ENCODE peak calls at places on chromosomes 11 and 22, in five cellular contexts. One of them, this sample, is unnamed.

GRCh38 chr11:86790073-86790727 is 10.1 kb upstream of the PRSS23 start:
- DNase-seq in MM.1S: no peak
- DNase-seq in neural progenitor cell: no peak
- DNase-seq in uterus: no peak
- DNase-seq in small intestine: no peak
- DNase-seq in this sample: no peak

GRCh38 chr11:118151421-118151820 is 1.2 kb downstream of the SCN4B start:
- DNase-seq in small intestine: no peak
- DNase-seq in neural progenitor cell: no peak
- DNase-seq in MM.1S: no peak
- DNase-seq in uterus: no peak
- DNase-seq in this sample: no peak

GRCh38 chr11:18727499-18728236 is 1.7 kb upstream of the IGSF22 start:
- DNase-seq in MM.1S: peak; percentile 28
- DNase-seq in small intestine: peak; percentile 34
- DNase-seq in neural progenitor cell: peak; percentile 71
- DNase-seq in uterus: no peak
- DNase-seq in this sample: peak; percentile 56

GRCh38 chr11:66607126-66607834 is 9.2 kb upstream of the RBM14 start:
- DNase-seq in uterus: peak; percentile 67
- DNase-seq in small intestine: peak; percentile 91
- DNase-seq in MM.1S: no peak
- DNase-seq in neural progenitor cell: no peak
- DNase-seq in this sample: no peak

GRCh38 chr11:100748153-100748552 is 61.1 kb downstream of the ARHGAP42 start:
- DNase-seq in uterus: no peak
- DNase-seq in small intestine: no peak
- DNase-seq in neural progenitor cell: no peak
- DNase-seq in MM.1S: no peak
- DNase-seq in this sample: no peak

GRCh38 chr11:19892387-19892786 is 179.8 kb downstream of the NAV2 start:
- DNase-seq in small intestine: no peak
- DNase-seq in uterus: no peak
- DNase-seq in MM.1S: no peak
- DNase-seq in neural progenitor cell: no peak
- DNase-seq in this sample: no peak

GRCh38 chr11:9210224-9210921 is 54.8 kb downstream of the DENND5A start:
- DNase-seq in neural progenitor cell: no peak
- DNase-seq in MM.1S: no peak
- DNase-seq in small intestine: no peak
- DNase-seq in uterus: no peak
- DNase-seq in this sample: no peak

GRCh38 chr22:45460288-45461109 is 42.2 kb upstream of the FBLN1 start:
- DNase-seq in uterus: peak; percentile 79
- DNase-seq in neural progenitor cell: no peak
- DNase-seq in MM.1S: no peak
- DNase-seq in small intestine: no peak
- DNase-seq in this sample: no peak

GRCh38 chr11:116690623-116691022 is 82.2 kb downstream of the BUD13 start:
- DNase-seq in small intestine: no peak
- DNase-seq in neural progenitor cell: no peak
- DNase-seq in MM.1S: no peak
- DNase-seq in uterus: no peak
- DNase-seq in this sample: no peak

GRCh38 chr22:35601743-35602633 is 15.1 kb downstream of the MB start:
- DNase-seq in MM.1S: no peak
- DNase-seq in uterus: no peak
- DNase-seq in small intestine: no peak
- DNase-seq in neural progenitor cell: no peak
- DNase-seq in this sample: no peak

GRCh38 chr11:94305146-94305545 is 766 bp downstream of the IZUMO1R start:
- DNase-seq in small intestine: no peak
- DNase-seq in MM.1S: no peak
- DNase-seq in uterus: peak; percentile 54
- DNase-seq in neural progenitor cell: no peak
- DNase-seq in this sample: no peak

GRCh38 chr11:14793546-14793945 is 98.5 kb downstream of the CYP2R1 start:
- DNase-seq in uterus: no peak
- DNase-seq in MM.1S: no peak
- DNase-seq in neural progenitor cell: no peak
- DNase-seq in small intestine: peak; percentile 3
- DNase-seq in this sample: no peak

GRCh38 chr22:48104102-48104738 is 1341.8 kb downstream of the TBC1D22A start:
- DNase-seq in MM.1S: no peak
- DNase-seq in neural progenitor cell: no peak
- DNase-seq in small intestine: no peak
- DNase-seq in uterus: no peak
- DNase-seq in this sample: no peak

GRCh38 chr22:37300551-37301017 is 18.3 kb downstream of the CYTH4 start:
- DNase-seq in uterus: no peak
- DNase-seq in small intestine: no peak
- DNase-seq in MM.1S: no peak
- DNase-seq in neural progenitor cell: no peak
- DNase-seq in this sample: no peak

GRCh38 chr11:58867556-58867955 is 23.1 kb upstream of the GLYATL2 start:
- DNase-seq in neural progenitor cell: no peak
- DNase-seq in uterus: no peak
- DNase-seq in small intestine: no peak
- DNase-seq in MM.1S: no peak
- DNase-seq in this sample: no peak

GRCh38 chr11:12272821-12273617 is 104.4 kb upstream of the PARVA start:
- DNase-seq in MM.1S: no peak
- DNase-seq in small intestine: no peak
- DNase-seq in neural progenitor cell: no peak
- DNase-seq in uterus: no peak
- DNase-seq in this sample: no peak

GRCh38 chr11:3080104-3080503 is 22.9 kb upstream of the CARS1 start:
- DNase-seq in small intestine: no peak
- DNase-seq in neural progenitor cell: no peak
- DNase-seq in uterus: no peak
- DNase-seq in MM.1S: no peak
- DNase-seq in this sample: no peak

GRCh38 chr22:36355362-36355761 is 32.4 kb downstream of the MYH9 start:
- DNase-seq in neural progenitor cell: no peak
- DNase-seq in uterus: no peak
- DNase-seq in small intestine: no peak
- DNase-seq in MM.1S: peak; percentile 45
- DNase-seq in this sample: no peak

GRCh38 chr22:24302591-24302990 is 32.0 kb downstream of the SPECC1L start:
- DNase-seq in small intestine: peak; percentile 13
- DNase-seq in uterus: no peak
- DNase-seq in neural progenitor cell: no peak
- DNase-seq in MM.1S: no peak
- DNase-seq in this sample: no peak

GRCh38 chr22:20428496-20429253 is 8.9 kb downstream of the SCARF2 start:
- DNase-seq in neural progenitor cell: no peak
- DNase-seq in MM.1S: no peak
- DNase-seq in uterus: no peak
- DNase-seq in small intestine: no peak
- DNase-seq in this sample: no peak

GRCh38 chr11:33622231-33622630 is 78.4 kb downstream of the C11orf91 start:
- DNase-seq in neural progenitor cell: no peak
- DNase-seq in uterus: no peak
- DNase-seq in small intestine: no peak
- DNase-seq in MM.1S: peak; percentile 39
- DNase-seq in this sample: no peak

GRCh38 chr22:36863281-36863680 is 2.5 kb downstream of the NCF4 start:
- DNase-seq in uterus: no peak
- DNase-seq in neural progenitor cell: no peak
- DNase-seq in small intestine: no peak
- DNase-seq in MM.1S: no peak
- DNase-seq in this sample: no peak

GRCh38 chr11:10021563-10021962 is 272.5 kb downstream of the SBF2 start:
- DNase-seq in uterus: no peak
- DNase-seq in MM.1S: no peak
- DNase-seq in small intestine: peak; percentile 32
- DNase-seq in neural progenitor cell: no peak
- DNase-seq in this sample: peak; percentile 24

GRCh38 chr11:36131719-36132349 is 157.4 kb downstream of the COMMD9 start:
- DNase-seq in uterus: peak; percentile 68
- DNase-seq in MM.1S: peak; percentile 47
- DNase-seq in neural progenitor cell: peak; percentile 85
- DNase-seq in small intestine: no peak
- DNase-seq in this sample: peak; percentile 28

GRCh38 chr11:111982532-111983186 is 42.5 kb upstream of the DLAT start:
- DNase-seq in small intestine: peak; percentile 43
- DNase-seq in neural progenitor cell: peak; percentile 44
- DNase-seq in uterus: no peak
- DNase-seq in MM.1S: no peak
- DNase-seq in this sample: no peak

GRCh38 chr22:44049369-44050231 is 25.5 kb downstream of the PARVB start:
- DNase-seq in uterus: no peak
- DNase-seq in MM.1S: no peak
- DNase-seq in neural progenitor cell: no peak
- DNase-seq in small intestine: no peak
- DNase-seq in this sample: peak; percentile 80

GRCh38 chr11:94740975-94741707 is 27.0 kb upstream of the AMOTL1 start:
- DNase-seq in small intestine: peak; percentile 38
- DNase-seq in neural progenitor cell: peak; percentile 71
- DNase-seq in uterus: peak; percentile 41
- DNase-seq in MM.1S: peak; percentile 31
- DNase-seq in this sample: peak; percentile 42

GRCh38 chr11:5690736-5691135 is 1.1 kb downstream of the TRIM22 start:
- DNase-seq in uterus: no peak
- DNase-seq in small intestine: peak; percentile 25
- DNase-seq in MM.1S: no peak
- DNase-seq in neural progenitor cell: no peak
- DNase-seq in this sample: no peak

GRCh38 chr22:31240011-31240410 is 27.9 kb downstream of the LIMK2 start:
- DNase-seq in MM.1S: no peak
- DNase-seq in uterus: no peak
- DNase-seq in small intestine: no peak
- DNase-seq in neural progenitor cell: no peak
- DNase-seq in this sample: no peak

GRCh38 chr11:89182773-89183172 is 5.1 kb downstream of the TYR start:
- DNase-seq in uterus: no peak
- DNase-seq in MM.1S: no peak
- DNase-seq in small intestine: no peak
- DNase-seq in neural progenitor cell: no peak
- DNase-seq in this sample: no peak

GRCh38 chr11:117701781-117702180 is 95.2 kb downstream of the DSCAML1 start:
- DNase-seq in neural progenitor cell: no peak
- DNase-seq in MM.1S: no peak
- DNase-seq in uterus: no peak
- DNase-seq in small intestine: no peak
- DNase-seq in this sample: peak; percentile 18

GRCh38 chr11:5369793-5370192 is 13.8 kb upstream of the OR51M1 start:
- DNase-seq in neural progenitor cell: peak; percentile 36
- DNase-seq in MM.1S: peak; percentile 73
- DNase-seq in uterus: no peak
- DNase-seq in small intestine: no peak
- DNase-seq in this sample: no peak